ENCODE peak calls at places on chromosome 3, in nine cellular contexts. F is HFF-Myc, M is AG20443, U is fibroblast of lung, Y is AG04450, I is MV-4-11, J is HAP-1, H is GM13977, Z is left lung. P is an unnamed sample.

GRCh38 chr3:157104521-157104920 is 55.4 kb downstream of the CCNL1 start:
- DNase-seq in I (no peak), H (no peak), U (peak), F (no peak), M (peak), Z (no peak), Y (no peak), J (no peak), P (no peak)

GRCh38 chr3:30073622-30074021 is 532.8 kb upstream of the TGFBR2 start:
- DNase-seq in I (no peak), M (no peak), Y (no peak), H (no peak), F (peak), Z (no peak), U (peak), J (no peak), P (no peak)

GRCh38 chr3:128787256-128788253 is 61.6 kb downstream of the RAB7A start:
- DNase-seq in F (no peak), J (peak), H (no peak), U (no peak), M (no peak), Y (no peak), Z (no peak), I (peak), P (peak)

GRCh38 chr3:39671116-39671515 is 138.3 kb upstream of the MYRIP start:
- DNase-seq in H (no peak), Y (no peak), J (no peak), M (peak), U (no peak), Z (no peak), I (peak), F (no peak), P (no peak)

GRCh38 chr3:171615281-171615680 is 155.1 kb upstream of the TNIK start:
- DNase-seq in H (no peak), U (no peak), I (no peak), J (no peak), Y (no peak), Z (no peak), F (no peak), M (no peak), P (no peak)

GRCh38 chr3:57803647-57804081 is 47.6 kb downstream of the SLMAP start:
- DNase-seq in M (peak), J (peak), U (peak), H (no peak), I (no peak), Z (no peak), F (peak), Y (peak), P (no peak)

GRCh38 chr3:120052685-120053084 is 41.6 kb downstream of the GSK3B start:
- DNase-seq in H (no peak), Y (no peak), M (no peak), J (no peak), U (no peak), Z (no peak), I (no peak), F (no peak), P (no peak)

GRCh38 chr3:76482510-76482909 is 557.4 kb upstream of the ROBO2 start:
- DNase-seq in U (no peak), Z (no peak), M (no peak), Y (no peak), F (no peak), I (no peak), H (no peak), J (no peak), P (no peak)

GRCh38 chr3:67863869-67864268 is 209.5 kb upstream of the SUCLG2 start:
- DNase-seq in I (no peak), U (peak), H (no peak), Z (no peak), Y (no peak), M (no peak), J (peak), F (peak), P (no peak)

GRCh38 chr3:50378024-50378423 is 18.7 kb upstream of the TMEM115 start:
- DNase-seq in Y (no peak), J (no peak), H (no peak), M (no peak), U (no peak), I (no peak), Z (no peak), F (no peak), P (no peak)